ENCODE peak calls at places on chromosome 22, in seven cellular contexts. L is transverse colon, W is GM06990, S is cardiac fibroblast, A is upper lobe of right lung, M is astrocyte of the spinal cord, G is fibroblast of mammary gland. H is an unnamed sample.

GRCh38 chr22:46578824-46579561 is 41.2 kb upstream of the GRAMD4 start:
- DNase-seq in L (peak), W (no peak), S (no peak), A (peak), M (peak), G (peak), H (no peak)

GRCh38 chr22:47564651-47565050 is 802.2 kb downstream of the TBC1D22A start:
- DNase-seq in L (no peak), W (no peak), S (no peak), A (no peak), M (no peak), G (no peak), H (no peak)

GRCh38 chr22:26846645-26847044 is 189.3 kb downstream of the MIAT start:
- DNase-seq in L (no peak), W (no peak), S (peak), A (no peak), M (peak), G (no peak), H (no peak)

GRCh38 chr22:39238561-39238960 is 6.2 kb downstream of the PDGFB start:
- DNase-seq in L (no peak), W (no peak), S (no peak), A (no peak), M (no peak), G (no peak), H (no peak)

GRCh38 chr22:47092896-47093311 is 330.5 kb downstream of the TBC1D22A start:
- DNase-seq in L (no peak), W (no peak), S (peak), A (no peak), M (peak), G (peak), H (no peak)

GRCh38 chr22:30767656-30768055 is 73.0 kb downstream of the OSBP2 start:
- DNase-seq in L (peak), W (no peak), S (no peak), A (no peak), M (no peak), G (no peak), H (no peak)

GRCh38 chr22:24595228-24595627 is 2.4 kb upstream of the LRRC75B start:
- DNase-seq in L (no peak), W (no peak), S (no peak), A (no peak), M (no peak), G (no peak), H (no peak)

GRCh38 chr22:31567702-31568101 is 71.4 kb downstream of the SFI1 start:
- DNase-seq in L (no peak), W (no peak), S (no peak), A (no peak), M (no peak), G (no peak), H (no peak)

GRCh38 chr22:45537734-45538181 is 35.1 kb downstream of the FBLN1 start:
- DNase-seq in L (peak), W (no peak), S (peak), A (no peak), M (peak), G (peak), H (no peak)

GRCh38 chr22:39543095-39543494 is 10.5 kb upstream of the RPS19BP1 start:
- DNase-seq in L (no peak), W (no peak), S (peak), A (no peak), M (no peak), G (peak), H (no peak)

GRCh38 chr22:49664891-49665290 is 162.8 kb downstream of the BRD1 start:
- DNase-seq in L (no peak), W (no peak), S (no peak), A (peak), M (no peak), G (no peak), H (no peak)

GRCh38 chr22:43516996-43517635 is 105.3 kb downstream of the MPPED1 start:
- DNase-seq in L (no peak), W (no peak), S (no peak), A (no peak), M (no peak), G (no peak), H (no peak)

GRCh38 chr22:46030241-46030880 is 53.4 kb upstream of the WNT7B start:
- DNase-seq in L (no peak), W (no peak), S (no peak), A (peak), M (no peak), G (no peak), H (no peak)

GRCh38 chr22:23696326-23696851 is 5.6 kb downstream of the RGL4 start:
- DNase-seq in L (peak), W (peak), S (peak), A (peak), M (peak), G (no peak), H (peak)

GRCh38 chr22:29870574-29870973 is 12.4 kb upstream of the MTMR3 start:
- DNase-seq in L (no peak), W (no peak), S (no peak), A (no peak), M (no peak), G (no peak), H (no peak)

GRCh38 chr22:36333632-36334031 is 54.1 kb downstream of the MYH9 start:
- DNase-seq in L (no peak), W (no peak), S (no peak), A (no peak), M (no peak), G (no peak), H (no peak)

GRCh38 chr22:24175160-24175808 is 6.0 kb upstream of the SUSD2 start:
- DNase-seq in L (peak), W (peak), S (peak), A (peak), M (peak), G (peak), H (peak)

GRCh38 chr22:49582671-49583070 is 245.0 kb downstream of the BRD1 start:
- DNase-seq in L (peak), W (no peak), S (no peak), A (no peak), M (no peak), G (no peak), H (no peak)

GRCh38 chr22:37659066-37659896 is 758 bp downstream of the PDXP start:
- DNase-seq in L (peak), W (peak), S (peak), A (no peak), M (no peak), G (no peak), H (peak)

GRCh38 chr22:46948411-46949144 is 186.1 kb downstream of the TBC1D22A start:
- DNase-seq in L (no peak), W (no peak), S (no peak), A (no peak), M (no peak), G (no peak), H (peak)

GRCh38 chr22:49099496-49100124 is 728.1 kb downstream of the BRD1 start:
- DNase-seq in L (no peak), W (no peak), S (no peak), A (no peak), M (no peak), G (no peak), H (no peak)

GRCh38 chr22:50473088-50473487 is 1.7 kb downstream of the SBF1 start:
- DNase-seq in L (peak), W (no peak), S (no peak), A (no peak), M (no peak), G (no peak), H (no peak)

GRCh38 chr22:37904572-37905533 is 1.2 kb upstream of the MICALL1 start:
- DNase-seq in L (peak), W (no peak), S (peak), A (no peak), M (peak), G (peak), H (no peak)

GRCh38 chr22:45127866-45128265 is 35.9 kb upstream of the NUP50 start:
- DNase-seq in L (no peak), W (no peak), S (peak), A (no peak), M (peak), G (peak), H (no peak)

GRCh38 chr22:46936378-46936916 is 174.0 kb downstream of the TBC1D22A start:
- DNase-seq in L (no peak), W (no peak), S (no peak), A (no peak), M (peak), G (no peak), H (no peak)

GRCh38 chr22:30664798-30665197 is 2.9 kb downstream of the DUSP18 start:
- DNase-seq in L (no peak), W (no peak), S (no peak), A (no peak), M (no peak), G (no peak), H (no peak)

GRCh38 chr22:49021926-49022815 is 805.5 kb downstream of the BRD1 start:
- DNase-seq in L (no peak), W (no peak), S (no peak), A (peak), M (no peak), G (no peak), H (no peak)

GRCh38 chr22:48039326-48039725 is 1276.9 kb downstream of the TBC1D22A start:
- DNase-seq in L (no peak), W (no peak), S (no peak), A (no peak), M (no peak), G (no peak), H (no peak)

GRCh38 chr22:32932176-32932575 is 126.0 kb downstream of the SYN3 start:
- DNase-seq in L (no peak), W (no peak), S (peak), A (no peak), M (no peak), G (peak), H (no peak)

GRCh38 chr22:32920734-32921133 is 119.2 kb downstream of the TIMP3 start:
- DNase-seq in L (no peak), W (no peak), S (no peak), A (no peak), M (no peak), G (no peak), H (no peak)

GRCh38 chr22:32926600-32926999 is 125.1 kb downstream of the TIMP3 start:
- DNase-seq in L (no peak), W (no peak), S (peak), A (no peak), M (peak), G (peak), H (peak)
- TF ChIP-seq CTCF in L (peak), W (peak), S (peak), A (peak), M (peak), G (peak), H (peak)

DNA sequence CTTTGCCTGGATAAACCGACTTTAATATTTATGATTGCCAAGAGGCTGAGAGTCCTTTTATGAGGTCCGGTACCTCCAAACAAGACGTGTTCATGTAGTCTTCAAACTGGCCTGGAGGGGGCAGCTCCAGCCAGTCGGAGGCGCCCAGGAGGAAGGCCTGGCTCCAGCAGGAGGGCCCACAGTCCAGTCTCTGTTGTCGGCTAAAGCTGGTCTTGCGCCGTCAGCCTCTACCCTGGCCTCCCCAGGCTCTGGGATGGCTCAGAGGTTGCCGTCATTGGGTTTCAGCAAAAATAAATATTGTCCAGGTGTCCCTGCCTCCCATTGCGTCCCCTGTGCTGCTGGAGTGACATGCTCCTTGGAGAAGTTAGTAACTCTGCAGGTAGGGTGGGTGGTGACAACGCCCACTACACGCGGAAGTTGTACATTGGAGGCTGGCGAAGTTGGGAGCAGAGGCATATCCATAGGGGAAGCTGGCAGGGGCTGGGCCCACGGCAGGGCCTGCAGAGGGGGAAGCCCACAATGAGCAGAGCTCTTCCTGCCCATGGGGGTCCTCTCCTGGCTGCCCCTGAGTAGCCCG is 1.0 kb upstream of the SLC25A1 start:
- DNase-seq in L (peak), W (peak), S (peak), A (peak), M (peak), G (peak), H (peak)
- TF ChIP-seq CTCF in L (peak), W (peak), S (peak), A (peak), M (peak), G (peak), H (peak)

DNA sequence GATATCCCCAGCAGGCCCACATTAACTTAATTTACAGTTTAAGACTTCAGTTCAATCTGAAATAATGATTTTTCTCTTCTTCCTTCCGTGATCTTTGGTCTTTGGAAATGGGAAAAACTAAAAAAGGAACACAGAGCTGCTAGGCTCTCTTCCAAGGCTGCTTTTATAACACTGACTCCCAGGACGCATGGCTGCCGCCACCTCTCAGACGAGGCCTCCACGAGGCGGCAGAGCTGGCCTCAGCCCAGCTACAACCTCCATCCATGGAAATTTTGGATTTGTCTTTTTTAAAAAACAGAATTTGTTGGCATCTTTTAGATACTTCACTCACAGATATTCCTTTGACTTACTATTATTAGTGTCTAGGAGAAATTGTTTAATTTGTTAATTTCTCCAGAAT is 385.5 kb upstream of the SYN3 start:
- DNase-seq in L (no peak), W (no peak), S (no peak), A (no peak), M (no peak), G (no peak), H (no peak)
- TF ChIP-seq CTCF in L (no peak), W (no peak), S (no peak), A (no peak), M (no peak), G (no peak), H (no peak)

GRCh38 chr22:19991645-19992451 is 24.8 kb downstream of the ARVCF start:
- DNase-seq in L (no peak), W (no peak), S (no peak), A (no peak), M (peak), G (no peak), H (no peak)

GRCh38 chr22:19993926-19994325 is 22.7 kb downstream of the ARVCF start:
- DNase-seq in L (no peak), W (no peak), S (no peak), A (no peak), M (no peak), G (no peak), H (no peak)

GRCh38 chr22:19991395-19991644 is 25.3 kb downstream of the ARVCF start:
- DNase-seq in L (no peak), W (no peak), S (no peak), A (no peak), M (peak), G (no peak), H (no peak)

GRCh38 chr22:19992481-19992911 is 24.1 kb downstream of the ARVCF start:
- DNase-seq in L (no peak), W (no peak), S (no peak), A (no peak), M (no peak), G (no peak), H (no peak)

DNA sequence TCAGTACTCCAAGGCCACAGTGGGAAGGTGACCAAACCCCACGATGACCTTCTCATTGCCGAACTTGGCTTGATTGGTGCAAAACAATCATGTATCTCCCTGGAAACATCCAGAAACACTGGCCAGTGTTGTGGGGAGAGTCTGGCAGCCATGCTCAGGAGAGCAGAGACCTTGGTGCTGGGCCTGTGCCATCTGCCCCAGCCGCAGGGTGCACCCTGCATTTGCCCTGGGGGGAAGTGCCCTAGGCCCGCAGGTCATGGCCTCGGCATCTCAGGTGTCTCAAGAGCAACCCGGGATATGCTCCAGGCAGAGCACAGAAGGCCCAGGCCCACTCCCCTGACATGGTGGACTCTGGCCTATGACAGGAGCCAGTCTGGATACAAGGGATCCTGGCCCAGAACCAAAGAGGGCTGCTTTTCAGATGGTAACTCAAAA is 23.7 kb downstream of the ARVCF start:
- DNase-seq in L (no peak), W (no peak), S (no peak), A (no peak), M (no peak), G (no peak), H (no peak)
- TF ChIP-seq CTCF in L (no peak), W (no peak), S (no peak), A (no peak), M (no peak), G (no peak), H (no peak)

DNA sequence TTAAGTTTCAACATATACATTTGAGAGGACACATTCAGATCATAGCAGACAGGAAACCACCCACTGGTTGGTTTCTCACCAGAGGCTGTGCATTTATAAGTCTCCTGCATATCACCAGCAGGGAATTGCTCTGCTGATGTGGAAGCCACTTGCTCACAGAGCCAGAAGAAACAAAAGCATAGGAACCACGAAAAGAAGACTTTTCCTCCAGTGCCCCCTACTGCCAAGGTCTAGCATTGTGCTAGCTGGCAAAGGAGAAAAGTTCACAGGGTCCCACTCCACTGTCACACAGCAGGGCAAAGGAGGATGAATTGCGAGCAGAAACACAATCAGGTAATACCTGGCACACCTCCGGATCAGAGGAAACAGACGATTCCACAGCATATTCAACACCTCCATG is 28.9 kb upstream of the ISX start:
- DNase-seq in L (no peak), W (no peak), S (no peak), A (no peak), M (no peak), G (no peak), H (peak)
- TF ChIP-seq CTCF in L (no peak), W (peak), S (no peak), A (no peak), M (peak), G (no peak), H (peak)

GRCh38 chr22:21942407-21942895 is 10.2 kb downstream of the PPM1F start:
- DNase-seq in L (peak), W (no peak), S (peak), A (peak), M (peak), G (peak), H (no peak)

GRCh38 chr22:21942939-21943338 is 9.7 kb downstream of the PPM1F start:
- DNase-seq in L (no peak), W (no peak), S (no peak), A (no peak), M (no peak), G (peak), H (no peak)

GRCh38 chr22:21940521-21940920 is 12.1 kb downstream of the PPM1F start:
- DNase-seq in L (no peak), W (no peak), S (no peak), A (no peak), M (no peak), G (no peak), H (no peak)

GRCh38 chr22:21943571-21944448 is 8.8 kb downstream of the PPM1F start:
- DNase-seq in L (no peak), W (no peak), S (no peak), A (no peak), M (no peak), G (no peak), H (no peak)

DNA sequence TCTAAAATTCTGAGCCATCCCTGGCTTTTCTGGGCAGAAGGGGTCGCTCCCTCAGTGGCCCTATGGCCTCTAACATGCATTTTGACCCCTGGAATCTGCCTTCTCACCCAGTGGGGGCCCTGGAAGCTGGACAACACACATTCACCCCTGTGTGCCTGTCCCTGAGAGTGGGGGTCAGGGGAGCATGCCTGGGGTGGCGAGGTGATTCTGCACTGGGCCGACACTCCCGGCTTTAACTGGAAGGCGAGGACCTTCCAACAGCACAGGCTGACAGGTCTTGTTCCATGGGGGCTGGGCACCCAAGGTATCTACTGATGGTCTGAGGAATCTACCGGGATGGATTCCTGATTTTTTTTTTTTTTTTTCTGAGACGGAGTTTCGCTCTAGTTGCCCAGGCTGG is 10.7 kb downstream of the PPM1F start:
- DNase-seq in L (no peak), W (no peak), S (no peak), A (no peak), M (no peak), G (no peak), H (no peak)
- TF ChIP-seq CTCF in L (no peak), W (no peak), S (no peak), A (no peak), M (no peak), G (no peak), H (no peak)

GRCh38 chr22:25757686-25758085 is 15.7 kb downstream of the MYO18B start:
- DNase-seq in L (no peak), W (no peak), S (no peak), A (no peak), M (no peak), G (no peak), H (no peak)

GRCh38 chr22:25759825-25760231 is 17.8 kb downstream of the MYO18B start:
- DNase-seq in L (no peak), W (no peak), S (peak), A (no peak), M (peak), G (peak), H (no peak)

GRCh38 chr22:25760294-25760693 is 18.3 kb downstream of the MYO18B start:
- DNase-seq in L (no peak), W (no peak), S (no peak), A (no peak), M (peak), G (no peak), H (no peak)

GRCh38 chr22:25760848-25761595 is 19.0 kb downstream of the MYO18B start:
- DNase-seq in L (no peak), W (no peak), S (no peak), A (no peak), M (no peak), G (no peak), H (no peak)

GRCh38 chr22:25758316-25758715 is 16.3 kb downstream of the MYO18B start:
- DNase-seq in L (no peak), W (no peak), S (no peak), A (no peak), M (no peak), G (no peak), H (no peak)
- TF ChIP-seq CTCF in L (no peak), W (no peak), S (no peak), A (no peak), M (no peak), G (no peak), H (no peak)

GRCh38 chr22:40818747-40819662 is at the start of gene SLC25A17:
- DNase-seq in L (peak), W (peak), S (peak), A (peak), M (peak), G (peak), H (peak)
- TF ChIP-seq CTCF in L (peak), W (peak), S (peak), A (peak), M (peak), G (peak), H (peak)